ENCODE peak calls at places on chromosomes 13 and 19, in eight cellular contexts. K, F, Y, A, I, M, P and X are unnamed samples.

GRCh38 chr13:59112375-59112774 is 1051.4 kb downstream of the DIAPH3 start:
- DNase-seq in K (no peak), F (no peak), Y (no peak), A (no peak), I (no peak), M (no peak), P (peak; percentile 59), X (no peak)

GRCh38 chr19:14408641-14409120 is 10.5 kb downstream of the DDX39A start:
- DNase-seq in K (no peak), F (no peak), Y (no peak), A (no peak), I (no peak), M (no peak), P (no peak), X (no peak)

GRCh38 chr13:26623125-26623524 is 65.6 kb downstream of the WASF3 start:
- DNase-seq in K (no peak), F (no peak), Y (no peak), A (no peak), I (no peak), M (no peak), P (no peak), X (no peak)

GRCh38 chr19:16404396-16404795 is 67.4 kb downstream of the EPS15L1 start:
- DNase-seq in K (no peak), F (no peak), Y (no peak), A (peak; percentile 48), I (no peak), M (no peak), P (no peak), X (no peak)

GRCh38 chr13:21033224-21033855 is 28.0 kb downstream of the LATS2 start:
- DNase-seq in K (no peak), F (no peak), Y (no peak), A (no peak), I (no peak), M (no peak), P (no peak), X (peak; percentile 75)

GRCh38 chr19:29531458-29532025 is 5.7 kb downstream of the VSTM2B start:
- DNase-seq in K (no peak), F (no peak), Y (no peak), A (peak; percentile 20), I (no peak), M (no peak), P (no peak), X (no peak)

GRCh38 chr13:45516757-45517156 is 52.0 kb downstream of the COG3 start:
- DNase-seq in K (no peak), F (no peak), Y (no peak), A (no peak), I (no peak), M (no peak), P (no peak), X (no peak)

GRCh38 chr13:114101831-114102520 is 30.4 kb downstream of the RASA3 start:
- DNase-seq in K (no peak), F (no peak), Y (no peak), A (peak; percentile 38), I (peak; percentile 25), M (no peak), P (no peak), X (peak; percentile 18)

GRCh38 chr13:27053902-27054595 is 117.6 kb downstream of the USP12 start:
- DNase-seq in K (no peak), F (no peak), Y (no peak), A (no peak), I (no peak), M (no peak), P (no peak), X (no peak)

GRCh38 chr13:65677906-65678305 is 1552.2 kb downstream of the PCDH9 start:
- DNase-seq in K (no peak), F (no peak), Y (no peak), A (no peak), I (no peak), M (no peak), P (no peak), X (no peak)

GRCh38 chr13:37648604-37649003 is 50.0 kb upstream of the POSTN start:
- DNase-seq in K (no peak), F (no peak), Y (no peak), A (no peak), I (no peak), M (no peak), P (no peak), X (no peak)

GRCh38 chr13:48975926-48976676 is 389 bp downstream of the FNDC3A start:
- DNase-seq in K (peak; percentile 88), F (peak; percentile 80), Y (peak; percentile 80), A (peak; percentile 94), I (peak; percentile 85), M (peak; percentile 83), P (peak; percentile 52), X (peak; percentile 92)

GRCh38 chr19:771332-771785 is 20.4 kb downstream of the MISP start:
- DNase-seq in K (no peak), F (no peak), Y (no peak), A (no peak), I (peak; percentile 43), M (peak; percentile 22), P (no peak), X (no peak)

GRCh38 chr13:93473441-93474270 is 247.0 kb downstream of the GPC6 start:
- DNase-seq in K (no peak), F (no peak), Y (no peak), A (no peak), I (no peak), M (no peak), P (no peak), X (no peak)

GRCh38 chr13:112756511-112756966 is 66.7 kb downstream of the ATP11A start:
- DNase-seq in K (no peak), F (no peak), Y (no peak), A (no peak), I (no peak), M (no peak), P (no peak), X (no peak)

GRCh38 chr13:51222510-51223283 is 499 bp downstream of the FAM124A start:
- DNase-seq in K (no peak), F (no peak), Y (no peak), A (no peak), I (no peak), M (no peak), P (no peak), X (no peak)

GRCh38 chr19:49672131-49672919 is 4.7 kb upstream of the PRMT1 start:
- DNase-seq in K (peak; percentile 86), F (peak; percentile 71), Y (peak; percentile 68), A (peak; percentile 86), I (peak; percentile 83), M (peak; percentile 80), P (no peak), X (peak; percentile 69)

GRCh38 chr19:58573658-58574164 is 576 bp upstream of the MZF1 start:
- DNase-seq in K (no peak), F (no peak), Y (no peak), A (no peak), I (no peak), M (no peak), P (no peak), X (no peak)

GRCh38 chr19:58571575-58571947 is 1.6 kb downstream of the MZF1 start:
- DNase-seq in K (no peak), F (no peak), Y (peak; percentile 16), A (no peak), I (peak; percentile 25), M (no peak), P (no peak), X (no peak)

GRCh38 chr19:58570770-58571574 is 2.2 kb downstream of the MZF1 start:
- DNase-seq in K (no peak), F (no peak), Y (peak; percentile 9), A (peak; percentile 58), I (peak; percentile 54), M (no peak), P (no peak), X (peak; percentile 64)

GRCh38 chr19:58572026-58572817 is 913 bp downstream of the MZF1 start:
- DNase-seq in K (no peak), F (no peak), Y (no peak), A (no peak), I (no peak), M (no peak), P (no peak), X (no peak)

GRCh38 chr19:58572818-58573657 is at the start of gene MZF1:
- DNase-seq in K (peak; percentile 99), F (peak; percentile 99), Y (peak; percentile 100), A (peak; percentile 100), I (peak; percentile 99), M (peak; percentile 100), P (peak; percentile 100), X (peak; percentile 100)
- TF ChIP-seq CTCF in K (no peak), F (no peak), Y (no peak), A (no peak), I (no peak), M (no peak), P (no peak), X (peak; percentile 48)

DNA sequence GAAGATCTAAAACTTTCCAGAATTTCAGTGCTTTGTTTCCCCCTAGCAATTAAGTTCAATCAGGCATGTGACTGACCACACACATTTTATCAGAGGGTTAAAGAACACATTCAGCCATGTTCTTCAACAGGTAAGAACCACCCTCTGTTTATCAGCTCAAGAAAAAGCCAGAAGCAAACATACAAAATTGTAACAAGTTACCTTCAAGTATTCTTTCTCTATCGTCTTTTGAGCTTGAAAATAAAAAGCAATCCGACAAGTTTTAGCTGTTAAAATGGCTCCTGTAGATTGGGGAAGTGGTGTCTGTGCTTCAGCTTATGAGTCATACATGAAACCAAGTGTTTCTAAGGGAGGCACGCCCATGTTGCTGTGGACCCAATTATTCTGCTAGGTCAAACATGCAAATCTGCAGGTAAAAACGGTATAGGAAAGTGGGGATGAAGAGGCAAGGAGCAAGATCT is at the start of gene ELF1:
- DNase-seq in K (peak; percentile 60), F (peak; percentile 47), Y (peak; percentile 78), A (no peak), I (peak; percentile 31), M (peak; percentile 77), P (peak; percentile 50), X (no peak)
- H3K27ac ChIP-seq in K (peak within 1 kb of the TSS; percentile 95), F (peak within 1 kb of the TSS; percentile 77), Y (peak within 1 kb of the TSS; percentile 78), A (peak within 1 kb of the TSS; percentile 73), I (peak within 1 kb of the TSS; percentile 95), M (peak within 1 kb of the TSS; percentile 97), P (peak within 1 kb of the TSS; percentile 98), X (peak within 1 kb of the TSS; percentile 44)

GRCh38 chr19:48004236-48004635 is 9.8 kb downstream of the ELSPBP1 start:
- DNase-seq in K (no peak), F (no peak), Y (no peak), A (no peak), I (no peak), M (no peak), P (no peak), X (no peak)

GRCh38 chr19:47996230-47996727 is 1.8 kb downstream of the ELSPBP1 start:
- DNase-seq in K (no peak), F (no peak), Y (no peak), A (no peak), I (no peak), M (no peak), P (no peak), X (no peak)

GRCh38 chr19:47998800-47999199 is 4.4 kb downstream of the ELSPBP1 start:
- DNase-seq in K (no peak), F (no peak), Y (no peak), A (no peak), I (no peak), M (no peak), P (no peak), X (no peak)

GRCh38 chr19:48006762-48007161 is 12.3 kb downstream of the ELSPBP1 start:
- DNase-seq in K (no peak), F (no peak), Y (no peak), A (no peak), I (no peak), M (no peak), P (no peak), X (no peak)

GRCh38 chr19:48000846-48001245 is 6.4 kb downstream of the ELSPBP1 start:
- DNase-seq in K (no peak), F (no peak), Y (no peak), A (no peak), I (no peak), M (no peak), P (no peak), X (no peak)
- H3K27me3 ChIP-seq in K (no peaks in the 10 kb centered on the region), F (no peaks in the 10 kb centered on the region), Y (no peaks in the 10 kb centered on the region), A (no peaks in the 10 kb centered on the region), I (no peaks in the 10 kb centered on the region), M (peaks cover 85% of the 10 kb centered on the region), P (no peaks in the 10 kb centered on the region), X (no peaks in the 10 kb centered on the region)

GRCh38 chr13:98033277-98034247 is 80.1 kb downstream of the IPO5 start:
- DNase-seq in K (no peak), F (no peak), Y (no peak), A (no peak), I (no peak), M (no peak), P (no peak), X (no peak)
- TF ChIP-seq CTCF in K (no peak), F (no peak), Y (no peak), A (peak; percentile 25), I (no peak), M (no peak), P (no peak), X (peak; percentile 17)